ENCODE peak calls at places on chromosomes 7 and 10, in seven cellular contexts. X is mucosa of descending colon, B is nucleus accumbens, V is ACHN, U is hepatocyte, T is thoracic aorta, E is neural crest cell. D is an unnamed sample.

GRCh38 chr10:58856508-58857240 is 319.8 kb upstream of the PHYHIPL start:
- DNase-seq in X (no peak), B (no peak), V (peak), U (peak), T (peak), E (no peak), D (no peak)

GRCh38 chr10:49520122-49520775 is 18.7 kb downstream of the ERCC6 start:
- DNase-seq in X (no peak), B (no peak), V (no peak), U (no peak), T (no peak), E (no peak), D (no peak)

GRCh38 chr7:134458341-134458805 is 527 bp downstream of the AKR1B1 start:
- DNase-seq in X (peak), B (no peak), V (peak), U (peak), T (no peak), E (peak), D (peak)

GRCh38 chr7:44244282-44244681 is 43.5 kb downstream of the YKT6 start:
- DNase-seq in X (no peak), B (no peak), V (peak), U (no peak), T (no peak), E (peak), D (no peak)

GRCh38 chr10:14579405-14579804 is 195.3 kb downstream of the FAM107B start:
- DNase-seq in X (no peak), B (no peak), V (no peak), U (no peak), T (no peak), E (no peak), D (no peak)

GRCh38 chr10:14971867-14972448 is 12.8 kb downstream of the MEIG1 start:
- DNase-seq in X (no peak), B (no peak), V (peak), U (no peak), T (no peak), E (peak), D (no peak)

GRCh38 chr10:87935290-87936141 is 72.1 kb downstream of the PTEN start:
- DNase-seq in X (no peak), B (no peak), V (no peak), U (no peak), T (no peak), E (no peak), D (no peak)

GRCh38 chr7:154892459-154892858 is 110.5 kb downstream of the PAXIP1 start:
- DNase-seq in X (no peak), B (no peak), V (no peak), U (no peak), T (no peak), E (peak), D (no peak)

GRCh38 chr7:80830584-80831319 is 88.1 kb downstream of the SEMA3C start:
- DNase-seq in X (no peak), B (no peak), V (no peak), U (peak), T (no peak), E (no peak), D (no peak)

GRCh38 chr7:153193144-153193595 is 433.6 kb downstream of the ACTR3B start:
- DNase-seq in X (no peak), B (no peak), V (no peak), U (peak), T (no peak), E (peak), D (peak)

GRCh38 chr10:97416565-97416964 is 9.4 kb upstream of the PGAM1 start:
- DNase-seq in X (no peak), B (no peak), V (no peak), U (no peak), T (no peak), E (no peak), D (no peak)

GRCh38 chr7:48244902-48245301 is 73.6 kb downstream of the ABCA13 start:
- DNase-seq in X (no peak), B (no peak), V (no peak), U (no peak), T (no peak), E (no peak), D (no peak)

GRCh38 chr7:87058739-87059524 is 522 bp downstream of the ELAPOR2 start:
- DNase-seq in X (peak), B (peak), V (no peak), U (peak), T (no peak), E (peak), D (peak)

GRCh38 chr10:93541402-93542357 is 24.8 kb upstream of the FFAR4 start:
- DNase-seq in X (peak), B (no peak), V (peak), U (peak), T (no peak), E (peak), D (no peak)

GRCh38 chr10:77857272-77857671 is 69.3 kb downstream of the DLG5 start:
- DNase-seq in X (no peak), B (no peak), V (no peak), U (peak), T (no peak), E (no peak), D (no peak)

GRCh38 chr10:103533827-103534226 is 40.3 kb downstream of the NEURL1 start:
- DNase-seq in X (no peak), B (no peak), V (no peak), U (no peak), T (no peak), E (no peak), D (no peak)

GRCh38 chr7:55280031-55280454 is 85.1 kb upstream of the LANCL2 start:
- DNase-seq in X (no peak), B (peak), V (peak), U (peak), T (no peak), E (peak), D (no peak)

GRCh38 chr7:106819546-106819945 is 45.5 kb upstream of the PIK3CG start:
- DNase-seq in X (no peak), B (no peak), V (no peak), U (no peak), T (no peak), E (no peak), D (no peak)

GRCh38 chr10:6058677-6059475 is 3.3 kb downstream of the IL2RA start:
- DNase-seq in X (no peak), B (no peak), V (no peak), U (no peak), T (no peak), E (no peak), D (no peak)

GRCh38 chr7:65251851-65252620 is 121.6 kb upstream of the ZNF92 start:
- DNase-seq in X (peak), B (no peak), V (peak), U (peak), T (no peak), E (peak), D (peak)

GRCh38 chr7:16564909-16565426 is 38.3 kb downstream of the LRRC72 start:
- DNase-seq in X (no peak), B (no peak), V (peak), U (peak), T (no peak), E (no peak), D (no peak)

GRCh38 chr10:22702348-22702747 is 12.0 kb downstream of the PIP4K2A start:
- DNase-seq in X (no peak), B (no peak), V (no peak), U (peak), T (no peak), E (no peak), D (no peak)

GRCh38 chr7:129150199-129150996 is 5.9 kb downstream of the TSPAN33 start:
- DNase-seq in X (no peak), B (no peak), V (no peak), U (no peak), T (no peak), E (no peak), D (no peak)

GRCh38 chr10:98259606-98260319 is 8.2 kb downstream of the LOXL4 start:
- DNase-seq in X (no peak), B (no peak), V (no peak), U (no peak), T (no peak), E (no peak), D (no peak)

GRCh38 chr10:121089434-121089833 is 238.3 kb downstream of the WDR11 start:
- DNase-seq in X (no peak), B (no peak), V (no peak), U (no peak), T (no peak), E (no peak), D (no peak)

GRCh38 chr10:91944880-91945630 is 21.5 kb downstream of the BTAF1 start:
- DNase-seq in X (no peak), B (no peak), V (peak), U (no peak), T (no peak), E (no peak), D (no peak)

GRCh38 chr10:80313523-80313922 is 24.1 kb upstream of the MAT1A start:
- DNase-seq in X (no peak), B (no peak), V (no peak), U (no peak), T (no peak), E (no peak), D (no peak)

GRCh38 chr7:2487586-2488271 is 11.5 kb upstream of the GRIFIN start:
- DNase-seq in X (no peak), B (no peak), V (no peak), U (no peak), T (no peak), E (no peak), D (no peak)

GRCh38 chr7:12066004-12066403 is 145.1 kb upstream of the TMEM106B start:
- DNase-seq in X (no peak), B (no peak), V (no peak), U (peak), T (no peak), E (no peak), D (no peak)

GRCh38 chr7:26329520-26330269 is 38.0 kb downstream of the SNX10 start:
- DNase-seq in X (no peak), B (no peak), V (no peak), U (no peak), T (no peak), E (no peak), D (no peak)

GRCh38 chr7:131583430-131583829 is 27.0 kb upstream of the PODXL start:
- DNase-seq in X (no peak), B (no peak), V (peak), U (no peak), T (no peak), E (no peak), D (no peak)

GRCh38 chr7:57204411-57204811 is 72.2 kb upstream of the ZNF479 start:
- DNase-seq in X (peak), B (no peak), V (no peak), U (no peak), T (no peak), E (no peak), D (no peak)

GRCh38 chr7:80047856-80048459 is 86.7 kb upstream of the GNAI1 start:
- DNase-seq in X (no peak), B (no peak), V (peak), U (no peak), T (no peak), E (no peak), D (no peak)

GRCh38 chr7:140242057-140243031 is 65.6 kb upstream of the KDM7A start:
- DNase-seq in X (peak), B (no peak), V (no peak), U (peak), T (no peak), E (no peak), D (no peak)

GRCh38 chr7:142323706-142324105 is 65.8 kb upstream of the PRSS58 start:
- DNase-seq in X (no peak), B (peak), V (peak), U (peak), T (no peak), E (peak), D (no peak)

GRCh38 chr7:112997831-112998230 is 88.8 kb downstream of the GPR85 start:
- DNase-seq in X (no peak), B (no peak), V (no peak), U (no peak), T (no peak), E (no peak), D (no peak)

GRCh38 chr10:96089670-96090462 is 40.2 kb upstream of the ZNF518A start:
- DNase-seq in X (peak), B (peak), V (peak), U (no peak), T (peak), E (no peak), D (peak)

D was measured in amygdala.